ENCODE peak calls at places on chromosomes 4 and X, in five cellular contexts. One of them, this sample, is unnamed.

GRCh38 chr4:113781439-113782040 is 20.0 kb upstream of the CAMK2D start:
- DNase-seq in GM20000: peak; percentile 48
- DNase-seq in effector CD8-positive, alpha-beta T cell: no peak
- DNase-seq in ascending aorta: no peak
- DNase-seq in amniotic epithelial cell: peak; percentile 35
- DNase-seq in this sample: no peak

GRCh38 chr4:57981123-57981522 is 870.9 kb upstream of the IGFBP7 start:
- DNase-seq in GM20000: no peak
- DNase-seq in effector CD8-positive, alpha-beta T cell: no peak
- DNase-seq in ascending aorta: no peak
- DNase-seq in amniotic epithelial cell: no peak
- DNase-seq in this sample: no peak

GRCh38 chr4:157907224-157907623 is 265.6 kb downstream of the GASK1B start:
- DNase-seq in GM20000: no peak
- DNase-seq in effector CD8-positive, alpha-beta T cell: no peak
- DNase-seq in ascending aorta: no peak
- DNase-seq in amniotic epithelial cell: no peak
- DNase-seq in this sample: no peak

GRCh38 chr4:76968937-76969336 is 19.4 kb downstream of the SEPTIN11 start:
- DNase-seq in GM20000: no peak
- DNase-seq in effector CD8-positive, alpha-beta T cell: no peak
- DNase-seq in ascending aorta: no peak
- DNase-seq in amniotic epithelial cell: no peak
- DNase-seq in this sample: no peak

GRCh38 chr4:34953145-34953799 is 1291.0 kb downstream of the ARAP2 start:
- DNase-seq in GM20000: no peak
- DNase-seq in effector CD8-positive, alpha-beta T cell: no peak
- DNase-seq in ascending aorta: no peak
- DNase-seq in amniotic epithelial cell: no peak
- DNase-seq in this sample: no peak

GRCh38 chr4:2827071-2827873 is 16.4 kb upstream of the ADD1 start:
- DNase-seq in GM20000: no peak
- DNase-seq in effector CD8-positive, alpha-beta T cell: no peak
- DNase-seq in ascending aorta: no peak
- DNase-seq in amniotic epithelial cell: no peak
- DNase-seq in this sample: no peak

GRCh38 chr4:62571494-62571893 is 1371.4 kb downstream of the ADGRL3 start:
- DNase-seq in GM20000: no peak
- DNase-seq in effector CD8-positive, alpha-beta T cell: no peak
- DNase-seq in ascending aorta: no peak
- DNase-seq in amniotic epithelial cell: no peak
- DNase-seq in this sample: no peak

GRCh38 chr4:168609369-168609768 is 112.5 kb downstream of the PALLD start:
- DNase-seq in GM20000: no peak
- DNase-seq in effector CD8-positive, alpha-beta T cell: no peak
- DNase-seq in ascending aorta: no peak
- DNase-seq in amniotic epithelial cell: no peak
- DNase-seq in this sample: no peak

GRCh38 chrX:16612257-16612987 is 37.5 kb upstream of the S100G start:
- DNase-seq in GM20000: no peak
- DNase-seq in effector CD8-positive, alpha-beta T cell: no peak
- DNase-seq in ascending aorta: no peak
- DNase-seq in amniotic epithelial cell: no peak
- DNase-seq in this sample: no peak

GRCh38 chr4:72604324-72604723 is 35.3 kb upstream of the ADAMTS3 start:
- DNase-seq in GM20000: no peak
- DNase-seq in effector CD8-positive, alpha-beta T cell: no peak
- DNase-seq in ascending aorta: no peak
- DNase-seq in amniotic epithelial cell: peak; percentile 29
- DNase-seq in this sample: no peak

GRCh38 chr4:4735870-4736269 is 123.6 kb upstream of the MSX1 start:
- DNase-seq in GM20000: no peak
- DNase-seq in effector CD8-positive, alpha-beta T cell: no peak
- DNase-seq in ascending aorta: no peak
- DNase-seq in amniotic epithelial cell: no peak
- DNase-seq in this sample: no peak

GRCh38 chrX:16603822-16604221 is 46.1 kb upstream of the S100G start:
- DNase-seq in GM20000: no peak
- DNase-seq in effector CD8-positive, alpha-beta T cell: no peak
- DNase-seq in ascending aorta: no peak
- DNase-seq in amniotic epithelial cell: peak; percentile 38
- DNase-seq in this sample: no peak

GRCh38 chr4:7411491-7411890 is 23.2 kb downstream of the PSAPL1 start:
- DNase-seq in GM20000: no peak
- DNase-seq in effector CD8-positive, alpha-beta T cell: no peak
- DNase-seq in ascending aorta: no peak
- DNase-seq in amniotic epithelial cell: no peak
- DNase-seq in this sample: no peak

GRCh38 chr4:133316874-133317273 is 167.8 kb downstream of the PCDH10 start:
- DNase-seq in GM20000: no peak
- DNase-seq in effector CD8-positive, alpha-beta T cell: no peak
- DNase-seq in ascending aorta: no peak
- DNase-seq in amniotic epithelial cell: no peak
- DNase-seq in this sample: no peak

GRCh38 chr4:38160487-38161207 is 200.4 kb downstream of the PTTG2 start:
- DNase-seq in GM20000: peak; percentile 81
- DNase-seq in effector CD8-positive, alpha-beta T cell: no peak
- DNase-seq in ascending aorta: peak; percentile 83
- DNase-seq in amniotic epithelial cell: peak; percentile 99
- DNase-seq in this sample: no peak

GRCh38 chrX:15334561-15334960 is 762 bp downstream of the PIGA start:
- DNase-seq in GM20000: peak; percentile 12
- DNase-seq in effector CD8-positive, alpha-beta T cell: no peak
- DNase-seq in ascending aorta: no peak
- DNase-seq in amniotic epithelial cell: no peak
- DNase-seq in this sample: no peak

GRCh38 chr4:56990109-56990508 is 11.4 kb downstream of the POLR2B start:
- DNase-seq in GM20000: no peak
- DNase-seq in effector CD8-positive, alpha-beta T cell: no peak
- DNase-seq in ascending aorta: no peak
- DNase-seq in amniotic epithelial cell: peak; percentile 76
- DNase-seq in this sample: no peak

GRCh38 chr4:102247041-102247440 is 98.2 kb downstream of the SLC39A8 start:
- DNase-seq in GM20000: no peak
- DNase-seq in effector CD8-positive, alpha-beta T cell: no peak
- DNase-seq in ascending aorta: no peak
- DNase-seq in amniotic epithelial cell: peak; percentile 15
- DNase-seq in this sample: no peak

GRCh38 chr4:168387091-168387490 is 68.5 kb upstream of the DDX60 start:
- DNase-seq in GM20000: no peak
- DNase-seq in effector CD8-positive, alpha-beta T cell: no peak
- DNase-seq in ascending aorta: no peak
- DNase-seq in amniotic epithelial cell: no peak
- DNase-seq in this sample: no peak

GRCh38 chr4:57443308-57444243 is 333.4 kb upstream of the IGFBP7 start:
- DNase-seq in GM20000: no peak
- DNase-seq in effector CD8-positive, alpha-beta T cell: no peak
- DNase-seq in ascending aorta: no peak
- DNase-seq in amniotic epithelial cell: no peak
- DNase-seq in this sample: no peak

GRCh38 chrX:151396827-151397740 is at the start of gene VMA21:
- DNase-seq in GM20000: peak; percentile 86
- DNase-seq in effector CD8-positive, alpha-beta T cell: peak; percentile 59
- DNase-seq in ascending aorta: peak; percentile 92
- DNase-seq in amniotic epithelial cell: peak; percentile 78
- DNase-seq in this sample: no peak

GRCh38 chr4:10965196-10965595 is 280.6 kb upstream of the CLNK start:
- DNase-seq in GM20000: no peak
- DNase-seq in effector CD8-positive, alpha-beta T cell: no peak
- DNase-seq in ascending aorta: no peak
- DNase-seq in amniotic epithelial cell: no peak
- DNase-seq in this sample: no peak

GRCh38 chr4:155433636-155434360 is 57.0 kb upstream of the MAP9 start:
- DNase-seq in GM20000: no peak
- DNase-seq in effector CD8-positive, alpha-beta T cell: no peak
- DNase-seq in ascending aorta: no peak
- DNase-seq in amniotic epithelial cell: peak; percentile 68
- DNase-seq in this sample: no peak

GRCh38 chr4:9954468-9954867 is 66.8 kb downstream of the SLC2A9 start:
- DNase-seq in GM20000: no peak
- DNase-seq in effector CD8-positive, alpha-beta T cell: no peak
- DNase-seq in ascending aorta: no peak
- DNase-seq in amniotic epithelial cell: no peak
- DNase-seq in this sample: no peak

GRCh38 chr4:70722199-70722791 is 531 bp downstream of the RUFY3 start:
- DNase-seq in GM20000: no peak
- DNase-seq in effector CD8-positive, alpha-beta T cell: no peak
- DNase-seq in ascending aorta: no peak
- DNase-seq in amniotic epithelial cell: peak; percentile 77
- DNase-seq in this sample: no peak

GRCh38 chr4:8830611-8831200 is 40.9 kb downstream of the HMX1 start:
- DNase-seq in GM20000: no peak
- DNase-seq in effector CD8-positive, alpha-beta T cell: no peak
- DNase-seq in ascending aorta: peak; percentile 49
- DNase-seq in amniotic epithelial cell: no peak
- DNase-seq in this sample: no peak

GRCh38 chr4:143374771-143375170 is 38.1 kb downstream of the GAB1 start:
- DNase-seq in GM20000: no peak
- DNase-seq in effector CD8-positive, alpha-beta T cell: no peak
- DNase-seq in ascending aorta: no peak
- DNase-seq in amniotic epithelial cell: no peak
- DNase-seq in this sample: no peak

GRCh38 chr4:89364559-89364958 is 57.0 kb upstream of the GPRIN3 start:
- DNase-seq in GM20000: no peak
- DNase-seq in effector CD8-positive, alpha-beta T cell: no peak
- DNase-seq in ascending aorta: no peak
- DNase-seq in amniotic epithelial cell: no peak
- DNase-seq in this sample: no peak

GRCh38 chr4:110483516-110483915 is 7.6 kb downstream of the ENPEP start:
- DNase-seq in GM20000: no peak
- DNase-seq in effector CD8-positive, alpha-beta T cell: no peak
- DNase-seq in ascending aorta: no peak
- DNase-seq in amniotic epithelial cell: peak; percentile 53
- DNase-seq in this sample: no peak

GRCh38 chr4:77500801-77501200 is 104.8 kb upstream of the CXCL13 start:
- DNase-seq in GM20000: no peak
- DNase-seq in effector CD8-positive, alpha-beta T cell: no peak
- DNase-seq in ascending aorta: no peak
- DNase-seq in amniotic epithelial cell: peak; percentile 32
- DNase-seq in this sample: no peak

GRCh38 chrX:87409113-87409841 is 108.3 kb upstream of the KLHL4 start:
- DNase-seq in GM20000: no peak
- DNase-seq in effector CD8-positive, alpha-beta T cell: no peak
- DNase-seq in ascending aorta: peak; percentile 88
- DNase-seq in amniotic epithelial cell: peak; percentile 92
- DNase-seq in this sample: peak; percentile 77

GRCh38 chrX:54248309-54248708 is 65.3 kb upstream of the FAM120C start:
- DNase-seq in GM20000: peak; percentile 2
- DNase-seq in effector CD8-positive, alpha-beta T cell: no peak
- DNase-seq in ascending aorta: no peak
- DNase-seq in amniotic epithelial cell: peak; percentile 54
- DNase-seq in this sample: peak; percentile 8

This sample was measured in Panc1.